ENCODE peak calls at places on chromosomes 1 and 21, in four cellular contexts. One of them, this sample, is unnamed.
A peak's percentile ranks its signal among the peaks of the same experiment; 100 is the strongest.

GRCh38 chr1:63368131-63368530 is 704 bp downstream of the ALG6 start:
- DNase-seq in PC-3: no peak
- DNase-seq in mammary epithelial cell: no peak
- DNase-seq in tibial nerve: no peak
- DNase-seq in this sample: peak; percentile 5

GRCh38 chr1:112589766-112590165 is 29.2 kb downstream of the ST7L start:
- DNase-seq in mammary epithelial cell: no peak
- DNase-seq in tibial nerve: no peak
- DNase-seq in PC-3: no peak
- DNase-seq in this sample: no peak

GRCh38 chr1:232034547-232034946 is 408.0 kb downstream of the DISC1 start:
- DNase-seq in PC-3: no peak
- DNase-seq in mammary epithelial cell: no peak
- DNase-seq in tibial nerve: no peak
- DNase-seq in this sample: no peak

GRCh38 chr1:211928222-211928856 is 97.8 kb upstream of the LPGAT1 start:
- DNase-seq in mammary epithelial cell: peak; percentile 92
- DNase-seq in tibial nerve: no peak
- DNase-seq in PC-3: peak; percentile 76
- DNase-seq in this sample: peak; percentile 61

GRCh38 chr1:37482796-37483744 is 8.7 kb downstream of the ZC3H12A start:
- DNase-seq in PC-3: no peak
- DNase-seq in mammary epithelial cell: no peak
- DNase-seq in tibial nerve: no peak
- DNase-seq in this sample: no peak

GRCh38 chr1:174743654-174744561 is 255.8 kb upstream of the CACYBP start:
- DNase-seq in PC-3: peak; percentile 42
- DNase-seq in tibial nerve: no peak
- DNase-seq in mammary epithelial cell: peak; percentile 28
- DNase-seq in this sample: peak; percentile 47

GRCh38 chr1:109790735-109791494 is 27.2 kb upstream of the EPS8L3 start:
- DNase-seq in PC-3: no peak
- DNase-seq in mammary epithelial cell: no peak
- DNase-seq in tibial nerve: no peak
- DNase-seq in this sample: peak; percentile 60

GRCh38 chr1:227996187-227996950 is 10.4 kb upstream of the WNT3A start:
- DNase-seq in mammary epithelial cell: peak; percentile 20
- DNase-seq in tibial nerve: no peak
- DNase-seq in PC-3: peak; percentile 34
- DNase-seq in this sample: no peak

GRCh38 chr1:58895559-58896135 is 111.8 kb upstream of the JUN start:
- DNase-seq in tibial nerve: no peak
- DNase-seq in mammary epithelial cell: no peak
- DNase-seq in PC-3: no peak
- DNase-seq in this sample: no peak

GRCh38 chr1:82269466-82269865 is 468.7 kb downstream of the ADGRL2 start:
- DNase-seq in mammary epithelial cell: peak; percentile 62
- DNase-seq in PC-3: peak; percentile 46
- DNase-seq in tibial nerve: no peak
- DNase-seq in this sample: no peak

GRCh38 chr1:212256404-212256803 is 28.8 kb upstream of the PPP2R5A start:
- DNase-seq in PC-3: no peak
- DNase-seq in mammary epithelial cell: no peak
- DNase-seq in tibial nerve: no peak
- DNase-seq in this sample: no peak

GRCh38 chr1:246907472-246907871 is 24.3 kb downstream of the AHCTF1 start:
- DNase-seq in tibial nerve: peak; percentile 22
- DNase-seq in mammary epithelial cell: peak; percentile 5
- DNase-seq in PC-3: peak; percentile 57
- DNase-seq in this sample: peak; percentile 53

GRCh38 chr1:30744060-30744756 is 13.4 kb downstream of the LAPTM5 start:
- DNase-seq in tibial nerve: no peak
- DNase-seq in PC-3: no peak
- DNase-seq in mammary epithelial cell: peak; percentile 54
- DNase-seq in this sample: peak; percentile 38

GRCh38 chr1:100719490-100719889 is at the start of gene VCAM1:
- DNase-seq in mammary epithelial cell: no peak
- DNase-seq in tibial nerve: no peak
- DNase-seq in PC-3: no peak
- DNase-seq in this sample: no peak

GRCh38 chr21:36479415-36480402 is at the start of gene CLDN14:
- DNase-seq in PC-3: no peak
- DNase-seq in tibial nerve: no peak
- DNase-seq in mammary epithelial cell: no peak
- DNase-seq in this sample: peak; percentile 38

GRCh38 chr1:170881268-170882265 is 53.8 kb upstream of the MROH9 start:
- DNase-seq in mammary epithelial cell: peak; percentile 12
- DNase-seq in tibial nerve: peak; percentile 32
- DNase-seq in PC-3: peak; percentile 70
- DNase-seq in this sample: peak; percentile 52

GRCh38 chr1:1168451-1169411 is 4.9 kb upstream of the TTLL10 start:
- DNase-seq in tibial nerve: no peak
- DNase-seq in mammary epithelial cell: no peak
- DNase-seq in PC-3: no peak
- DNase-seq in this sample: no peak

GRCh38 chr1:207811920-207812720 is 60.3 kb downstream of the CD46 start:
- DNase-seq in mammary epithelial cell: no peak
- DNase-seq in tibial nerve: no peak
- DNase-seq in PC-3: peak; percentile 36
- DNase-seq in this sample: no peak

GRCh38 chr1:209349372-209350324 is 233.9 kb upstream of the CAMK1G start:
- DNase-seq in tibial nerve: no peak
- DNase-seq in mammary epithelial cell: no peak
- DNase-seq in PC-3: no peak
- DNase-seq in this sample: no peak

GRCh38 chr1:99279525-99279924 is 15.2 kb downstream of the PLPPR4 start:
- DNase-seq in mammary epithelial cell: no peak
- DNase-seq in tibial nerve: no peak
- DNase-seq in PC-3: no peak
- DNase-seq in this sample: no peak

GRCh38 chr1:180610556-180611015 is 21.2 kb upstream of the XPR1 start:
- DNase-seq in PC-3: no peak
- DNase-seq in tibial nerve: no peak
- DNase-seq in mammary epithelial cell: no peak
- DNase-seq in this sample: no peak

GRCh38 chr1:234600418-234601216 is 9.4 kb downstream of the IRF2BP2 start:
- DNase-seq in mammary epithelial cell: peak; percentile 35
- DNase-seq in tibial nerve: no peak
- DNase-seq in PC-3: peak; percentile 43
- DNase-seq in this sample: peak; percentile 96

GRCh38 chr1:234845097-234845660 is 235.2 kb upstream of the IRF2BP2 start:
- DNase-seq in mammary epithelial cell: peak; percentile 37
- DNase-seq in tibial nerve: no peak
- DNase-seq in PC-3: peak; percentile 11
- DNase-seq in this sample: peak; percentile 41

GRCh38 chr1:172278478-172278877 is 142.0 kb upstream of the C1orf105 start:
- DNase-seq in mammary epithelial cell: peak; percentile 71
- DNase-seq in PC-3: peak; percentile 91
- DNase-seq in tibial nerve: no peak
- DNase-seq in this sample: no peak
- H3K4me3 ChIP-seq in mammary epithelial cell: no peak overlapping the region
- H3K4me3 ChIP-seq in PC-3: no peak overlapping the region
- H3K4me3 ChIP-seq in tibial nerve: no peak overlapping the region
- H3K4me3 ChIP-seq in this sample: no peak overlapping the region

GRCh38 chr1:40314721-40315238 is 2.3 kb downstream of the COL9A2 start:
- DNase-seq in mammary epithelial cell: no peak
- DNase-seq in PC-3: no peak
- DNase-seq in tibial nerve: no peak
- DNase-seq in this sample: no peak
- H3K27ac ChIP-seq in mammary epithelial cell: no peak overlapping the region
- H3K27ac ChIP-seq in PC-3: no peak overlapping the region
- H3K27ac ChIP-seq in tibial nerve: peak overlapping the region; percentile 62
- H3K27ac ChIP-seq in this sample: no peak overlapping the region

DNA sequence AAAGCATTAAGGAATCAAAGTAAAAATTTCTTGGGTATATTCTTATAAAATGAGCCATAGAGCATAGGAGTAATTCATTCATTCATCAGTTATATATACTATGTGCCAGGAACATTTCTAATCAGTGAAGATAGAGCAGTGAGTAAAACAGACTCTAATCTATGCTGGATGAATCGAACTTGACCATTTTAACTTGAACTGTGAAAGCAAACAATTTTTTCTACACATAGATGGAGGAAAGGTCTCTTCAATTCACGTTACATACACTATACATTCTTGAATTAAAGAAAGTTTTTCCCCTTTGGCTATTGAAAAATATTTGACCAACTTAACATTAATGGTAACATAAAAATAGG is 1.6 kb downstream of the MACO1 start:
- DNase-seq in mammary epithelial cell: no peak
- DNase-seq in PC-3: no peak
- DNase-seq in tibial nerve: no peak
- DNase-seq in this sample: no peak
- H3K4me1 ChIP-seq in mammary epithelial cell: peaks cover 21% of the 10 kb centered on the region
- H3K4me1 ChIP-seq in PC-3: peaks cover 33% of the 10 kb centered on the region
- H3K4me1 ChIP-seq in tibial nerve: no peaks in the 10 kb centered on the region
- H3K4me1 ChIP-seq in this sample: peaks cover 15% of the 10 kb centered on the region

GRCh38 chr21:33019516-33019884 is 6.2 kb upstream of the OLIG2 start:
- DNase-seq in PC-3: no peak
- DNase-seq in mammary epithelial cell: no peak
- DNase-seq in tibial nerve: no peak
- DNase-seq in this sample: no peak
- H3K4me3 ChIP-seq in PC-3: no peak overlapping the region
- H3K4me3 ChIP-seq in mammary epithelial cell: no peak overlapping the region
- H3K4me3 ChIP-seq in tibial nerve: no peak overlapping the region
- H3K4me3 ChIP-seq in this sample: no peak overlapping the region

GRCh38 chr21:42997053-42997452 is 22.7 kb downstream of the PKNOX1 start:
- DNase-seq in mammary epithelial cell: peak; percentile 41
- DNase-seq in tibial nerve: no peak
- DNase-seq in PC-3: no peak
- DNase-seq in this sample: no peak
- H3K27ac ChIP-seq in mammary epithelial cell: no peak overlapping the region
- H3K27ac ChIP-seq in tibial nerve: no peak overlapping the region
- H3K27ac ChIP-seq in PC-3: no peak overlapping the region
- H3K27ac ChIP-seq in this sample: no peak overlapping the region

DNA sequence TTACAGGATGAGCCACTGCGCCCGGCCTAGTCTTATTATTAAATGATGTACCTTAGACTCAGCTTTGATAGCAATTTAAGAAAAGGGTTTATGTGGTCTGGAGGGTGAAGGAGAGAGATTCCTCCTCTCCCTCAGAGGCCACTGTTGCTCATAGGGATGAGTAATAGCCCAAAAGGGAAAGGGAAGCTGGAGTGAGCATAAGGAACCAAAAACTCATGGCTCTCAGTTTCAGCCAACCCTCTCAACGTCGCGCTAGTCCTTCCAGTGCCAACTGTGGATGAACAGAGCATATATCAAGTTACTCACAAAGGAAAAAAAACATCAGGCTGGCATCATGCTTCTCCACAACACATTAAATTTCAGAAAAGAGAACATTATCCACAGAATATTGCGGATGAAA is 8.3 kb upstream of the GPR89B start:
- DNase-seq in PC-3: peak; percentile 41
- DNase-seq in tibial nerve: no peak
- DNase-seq in mammary epithelial cell: peak; percentile 11
- DNase-seq in this sample: no peak
- H3K4me1 ChIP-seq in PC-3: no peaks in the 10 kb centered on the region
- H3K4me1 ChIP-seq in tibial nerve: no peaks in the 10 kb centered on the region
- H3K4me1 ChIP-seq in mammary epithelial cell: no peaks in the 10 kb centered on the region
- H3K4me1 ChIP-seq in this sample: no peaks in the 10 kb centered on the region

DNA sequence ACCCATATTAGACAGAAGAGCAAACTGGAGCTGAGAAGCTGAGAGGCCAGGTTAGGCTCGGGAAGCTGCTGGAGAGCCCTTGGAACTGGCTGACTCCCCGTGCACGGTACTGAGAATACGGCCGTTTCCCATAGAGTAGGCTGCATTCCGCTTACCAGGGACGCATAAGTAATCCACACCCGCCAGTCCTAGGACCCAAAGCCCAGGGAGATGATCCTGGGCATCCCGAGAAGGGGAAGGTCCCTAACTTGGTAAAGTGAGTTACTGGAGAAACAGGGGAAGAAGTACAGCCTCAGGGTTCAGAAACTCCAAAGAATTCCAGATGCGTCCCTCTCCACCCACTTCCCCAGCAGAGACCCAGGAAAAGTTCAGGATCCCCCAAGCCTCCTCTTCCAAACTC is 1.3 kb downstream of the LRRC38 start:
- DNase-seq in mammary epithelial cell: no peak
- DNase-seq in PC-3: no peak
- DNase-seq in tibial nerve: no peak
- DNase-seq in this sample: no peak
- H3K4me3 ChIP-seq in mammary epithelial cell: no peak overlapping the region
- H3K4me3 ChIP-seq in PC-3: peak overlapping the region; percentile 38
- H3K4me3 ChIP-seq in tibial nerve: no peak overlapping the region
- H3K4me3 ChIP-seq in this sample: no peak overlapping the region

GRCh38 chr1:51240096-51240495 is 4.0 kb downstream of the RNF11 start:
- DNase-seq in PC-3: no peak
- DNase-seq in mammary epithelial cell: no peak
- DNase-seq in tibial nerve: no peak
- DNase-seq in this sample: peak; percentile 82

GRCh38 chr1:51237313-51237700 is 1.2 kb downstream of the RNF11 start:
- DNase-seq in tibial nerve: no peak
- DNase-seq in PC-3: peak; percentile 27
- DNase-seq in mammary epithelial cell: peak; percentile 38
- DNase-seq in this sample: peak; percentile 87

GRCh38 chr1:51242546-51242945 is 6.5 kb downstream of the RNF11 start:
- DNase-seq in PC-3: no peak
- DNase-seq in mammary epithelial cell: peak; percentile 11
- DNase-seq in tibial nerve: no peak
- DNase-seq in this sample: no peak

GRCh38 chr1:51237714-51238403 is 1.8 kb downstream of the RNF11 start:
- DNase-seq in PC-3: peak; percentile 52
- DNase-seq in mammary epithelial cell: peak; percentile 60
- DNase-seq in tibial nerve: no peak
- DNase-seq in this sample: peak; percentile 37

DNA sequence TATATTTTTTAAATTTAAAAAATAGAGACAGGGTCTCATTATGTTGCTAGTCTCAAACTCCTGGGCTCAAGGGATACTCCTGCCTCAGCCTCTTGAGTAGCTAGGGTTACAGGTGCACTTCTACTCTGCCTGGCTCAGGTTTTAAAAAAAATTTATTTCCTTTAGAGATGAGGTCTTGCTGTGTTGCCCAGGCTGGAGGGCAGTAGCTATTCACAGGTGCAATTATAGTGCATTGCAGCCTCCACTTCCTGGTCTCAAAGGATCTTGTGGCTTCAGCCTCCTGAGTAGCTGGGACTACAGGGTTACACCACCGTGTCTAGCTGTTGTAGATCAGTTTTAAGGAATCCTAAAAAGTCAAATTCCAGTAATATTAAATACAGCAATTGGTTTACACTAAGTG is 5.0 kb downstream of the RNF11 start:
- DNase-seq in PC-3: no peak
- DNase-seq in mammary epithelial cell: no peak
- DNase-seq in tibial nerve: no peak
- DNase-seq in this sample: no peak
- H3K27ac ChIP-seq in PC-3: no peak overlapping the region
- H3K27ac ChIP-seq in mammary epithelial cell: no peak overlapping the region
- H3K27ac ChIP-seq in tibial nerve: no peak overlapping the region
- H3K27ac ChIP-seq in this sample: no peak overlapping the region